ENCODE peak calls at places on chromosomes 16 and 17, in nine cellular contexts. One of them, this sample, is unnamed.

GRCh38 chr17:38685485-38685884 is 10.7 kb upstream of the EPOP start:
- DNase-seq in endodermal cell: peak
- DNase-seq in germinal center: no peak
- DNase-seq in lung: no peak
- DNase-seq in NCI-H1048: no peak
- DNase-seq in lower lobe of right lung: peak
- DNase-seq in T47D: no peak
- DNase-seq in tibial artery: peak
- DNase-seq in posterior vena cava: peak
- DNase-seq in this sample: no peak

GRCh38 chr17:28665994-28666393 is 4.0 kb downstream of the SUPT6H start:
- DNase-seq in tibial artery: no peak
- DNase-seq in germinal center: no peak
- DNase-seq in NCI-H1048: no peak
- DNase-seq in lower lobe of right lung: no peak
- DNase-seq in lung: no peak
- DNase-seq in posterior vena cava: no peak
- DNase-seq in endodermal cell: no peak
- DNase-seq in T47D: no peak
- DNase-seq in this sample: no peak

GRCh38 chr17:69669441-69670178 is 255.1 kb downstream of the MAP2K6 start:
- DNase-seq in NCI-H1048: no peak
- DNase-seq in lung: no peak
- DNase-seq in germinal center: no peak
- DNase-seq in T47D: no peak
- DNase-seq in posterior vena cava: no peak
- DNase-seq in tibial artery: no peak
- DNase-seq in endodermal cell: no peak
- DNase-seq in lower lobe of right lung: no peak
- DNase-seq in this sample: no peak

GRCh38 chr17:6551356-6551755 is 5.0 kb downstream of the PITPNM3 start:
- DNase-seq in endodermal cell: no peak
- DNase-seq in NCI-H1048: no peak
- DNase-seq in lung: no peak
- DNase-seq in tibial artery: no peak
- DNase-seq in germinal center: no peak
- DNase-seq in T47D: peak
- DNase-seq in lower lobe of right lung: no peak
- DNase-seq in posterior vena cava: no peak
- DNase-seq in this sample: no peak

GRCh38 chr17:6491071-6491700 is 46.9 kb downstream of the PIMREG start:
- DNase-seq in NCI-H1048: no peak
- DNase-seq in lung: no peak
- DNase-seq in lower lobe of right lung: peak
- DNase-seq in germinal center: no peak
- DNase-seq in endodermal cell: peak
- DNase-seq in T47D: no peak
- DNase-seq in tibial artery: no peak
- DNase-seq in posterior vena cava: peak
- DNase-seq in this sample: no peak

GRCh38 chr17:72953621-72954020 is 138.9 kb downstream of the SLC39A11 start:
- DNase-seq in endodermal cell: no peak
- DNase-seq in germinal center: no peak
- DNase-seq in lower lobe of right lung: no peak
- DNase-seq in lung: no peak
- DNase-seq in tibial artery: no peak
- DNase-seq in posterior vena cava: no peak
- DNase-seq in NCI-H1048: no peak
- DNase-seq in T47D: no peak
- DNase-seq in this sample: no peak

GRCh38 chr17:39625198-39625769 is 1.5 kb upstream of the PPP1R1B start:
- DNase-seq in lung: no peak
- DNase-seq in tibial artery: no peak
- DNase-seq in posterior vena cava: no peak
- DNase-seq in T47D: no peak
- DNase-seq in lower lobe of right lung: no peak
- DNase-seq in endodermal cell: no peak
- DNase-seq in NCI-H1048: no peak
- DNase-seq in germinal center: no peak
- DNase-seq in this sample: no peak

GRCh38 chr16:53726625-53727024 is 22.7 kb downstream of the FTO start:
- DNase-seq in lower lobe of right lung: no peak
- DNase-seq in tibial artery: no peak
- DNase-seq in posterior vena cava: no peak
- DNase-seq in lung: no peak
- DNase-seq in endodermal cell: no peak
- DNase-seq in T47D: no peak
- DNase-seq in NCI-H1048: no peak
- DNase-seq in germinal center: no peak
- DNase-seq in this sample: no peak

This sample was measured in uterus.